ENCODE peak calls at places on chromosome 4, in six cellular contexts. X is fibroblast of the aortic adventitia, B is colonic mucosa, K is fibroblast of lung, J is lower lobe of right lung, P is BE2C. O is an unnamed sample.

GRCh38 chr4:74950200-74950599 is 17.3 kb downstream of the PARM1 start:
- DNase-seq in X (no peak), K (no peak), P (no peak), B (no peak), J (no peak), O (no peak)

GRCh38 chr4:94897023-94897422 is 139.3 kb downstream of the BMPR1B start:
- DNase-seq in B (no peak), K (no peak), X (no peak), P (peak; percentile 83), J (no peak), O (no peak)

GRCh38 chr4:120664851-120665250 is 257.7 kb downstream of the PRDM5 start:
- DNase-seq in X (no peak), K (no peak), P (no peak), B (no peak), J (no peak), O (no peak)

GRCh38 chr4:153318696-153319320 is 25.7 kb upstream of the MND1 start:
- DNase-seq in P (peak; percentile 43), K (peak; percentile 74), X (peak; percentile 73), B (no peak), J (no peak), O (no peak)

GRCh38 chr4:6658204-6658585 is 17.7 kb downstream of the MRFAP1 start:
- DNase-seq in X (no peak), K (no peak), B (no peak), P (no peak), J (no peak), O (no peak)

GRCh38 chr4:140296335-140296753 is 77.1 kb upstream of the SCOC start:
- DNase-seq in P (peak; percentile 56), J (no peak), B (peak; percentile 49), X (peak; percentile 95), K (peak; percentile 94), O (no peak)

GRCh38 chr4:172986114-172986513 is 182.5 kb upstream of the GALNT7 start:
- DNase-seq in X (no peak), P (no peak), B (no peak), J (no peak), K (no peak), O (no peak)

GRCh38 chr4:176385601-176386000 is 65.8 kb downstream of the SPCS3 start:
- DNase-seq in P (no peak), K (no peak), J (no peak), X (no peak), B (no peak), O (no peak)

GRCh38 chr4:102008711-102009110 is 218.2 kb downstream of the BANK1 start:
- DNase-seq in K (peak; percentile 58), J (no peak), B (no peak), P (no peak), X (peak; percentile 22), O (no peak)

GRCh38 chr4:924107-925096 is 7.7 kb downstream of the GAK start:
- DNase-seq in B (no peak), J (no peak), X (peak; percentile 59), K (no peak), P (no peak), O (no peak)

GRCh38 chr4:37988670-37989069 is 28.5 kb downstream of the PTTG2 start:
- DNase-seq in P (no peak), B (no peak), J (no peak), X (no peak), K (no peak), O (no peak)

GRCh38 chr4:86319390-86319789 is 40.5 kb downstream of the MAPK10 start:
- DNase-seq in P (no peak), J (no peak), B (no peak), X (no peak), K (no peak), O (no peak)

DNA sequence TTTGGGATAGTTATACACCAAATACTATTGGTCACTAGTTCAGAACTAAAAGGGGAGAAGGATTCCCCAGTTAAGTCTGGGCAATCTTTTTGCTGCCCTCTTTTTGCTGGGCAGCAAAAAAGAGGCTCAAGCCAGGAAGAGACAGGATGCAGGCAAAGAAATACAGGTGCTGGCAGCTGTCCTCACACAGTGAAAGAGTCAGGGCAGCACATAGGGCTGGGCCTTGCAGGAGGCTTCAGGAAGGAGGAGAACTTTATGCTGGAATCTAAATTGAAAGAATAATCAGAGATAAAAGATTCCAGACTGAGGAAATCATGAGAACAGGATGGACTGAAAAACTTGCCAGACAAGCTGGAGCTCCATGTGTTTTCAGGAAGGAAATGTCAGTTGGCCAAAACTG is 46.8 kb downstream of the PDGFC start:
- DNase-seq in J (no peak), K (no peak), X (peak; percentile 38), B (no peak), P (no peak), O (no peak)
- TF ChIP-seq CTCF in J (no peak), K (no peak), X (no peak), B (no peak), P (no peak), O (no peak)

GRCh38 chr4:40628888-40629287 is 776 bp downstream of the RBM47 start:
- DNase-seq in J (no peak), K (no peak), X (no peak), B (peak; percentile 36), P (no peak), O (no peak)

GRCh38 chr4:40627540-40627939 is 2.1 kb downstream of the RBM47 start:
- DNase-seq in X (no peak), B (no peak), K (no peak), J (no peak), P (no peak), O (no peak)

GRCh38 chr4:40626183-40626990 is 3.3 kb downstream of the RBM47 start:
- DNase-seq in B (peak; percentile 31), K (no peak), P (no peak), J (no peak), X (no peak), O (no peak)

GRCh38 chr4:40630335-40631021 is 814 bp upstream of the RBM47 start:
- DNase-seq in B (peak; percentile 93), X (no peak), P (no peak), J (peak; percentile 90), K (no peak), O (peak; percentile 44)

DNA sequence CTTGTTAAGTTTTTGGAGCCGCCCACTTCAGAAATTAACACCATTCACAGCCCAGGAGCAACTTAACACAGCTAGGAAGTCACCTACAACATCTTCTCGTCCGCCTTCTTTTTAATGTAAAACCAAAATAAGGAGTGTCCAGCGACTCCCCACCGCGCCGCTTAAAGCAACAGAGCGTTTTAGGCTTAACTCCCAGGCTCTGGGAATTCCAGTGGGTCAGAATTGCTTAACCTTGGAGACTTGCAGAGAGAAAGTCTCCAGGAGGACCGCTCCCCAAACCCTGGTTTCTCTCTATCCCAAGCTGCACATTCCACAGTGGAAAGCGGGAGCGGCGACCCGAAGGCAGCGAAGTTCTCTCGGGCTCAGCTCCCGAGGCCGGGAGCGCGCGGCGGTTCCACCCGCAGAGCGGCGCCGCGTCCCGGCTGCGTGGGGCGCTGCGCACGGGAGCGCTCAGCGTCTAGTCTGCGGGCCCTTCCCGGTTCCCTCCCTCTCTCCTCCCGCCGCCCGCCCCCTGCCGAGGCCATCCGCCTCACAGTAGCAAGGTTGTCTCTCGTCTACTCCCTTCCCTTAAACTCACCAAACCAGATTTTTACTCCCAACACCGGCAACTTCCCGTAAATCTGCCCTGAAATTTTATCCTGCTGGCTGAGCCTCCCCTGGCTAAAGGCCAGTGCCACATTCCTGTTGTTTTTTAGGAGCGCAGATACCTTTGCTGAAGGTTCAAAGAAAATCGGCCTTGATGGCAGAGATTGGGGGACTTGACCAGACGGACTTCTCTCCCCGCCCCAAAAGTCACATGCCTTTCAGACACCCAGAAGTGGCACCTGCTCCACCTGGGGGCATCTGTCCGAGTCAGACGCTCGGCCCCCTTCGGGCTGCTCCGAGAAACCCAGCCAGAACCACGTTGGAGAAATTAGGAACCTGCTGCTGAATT is at the start of gene RBM47:
- DNase-seq in K (peak; percentile 44), X (peak; percentile 68), B (peak; percentile 89), P (peak; percentile 34), J (peak; percentile 89), O (peak; percentile 52)
- TF ChIP-seq CTCF in K (no peak), X (no peak), B (no peak), P (no peak), J (peak; percentile 19), O (peak; percentile 27)

GRCh38 chr4:168183717-168184571 is 91.6 kb downstream of the ANXA10 start:
- DNase-seq in X (peak; percentile 68), K (peak; percentile 69), B (no peak), P (no peak), J (no peak), O (no peak)
- TF ChIP-seq CTCF in X (peak; percentile 72), K (peak; percentile 35), B (peak; percentile 56), P (peak; percentile 69), J (peak; percentile 44), O (peak; percentile 67)

DNA sequence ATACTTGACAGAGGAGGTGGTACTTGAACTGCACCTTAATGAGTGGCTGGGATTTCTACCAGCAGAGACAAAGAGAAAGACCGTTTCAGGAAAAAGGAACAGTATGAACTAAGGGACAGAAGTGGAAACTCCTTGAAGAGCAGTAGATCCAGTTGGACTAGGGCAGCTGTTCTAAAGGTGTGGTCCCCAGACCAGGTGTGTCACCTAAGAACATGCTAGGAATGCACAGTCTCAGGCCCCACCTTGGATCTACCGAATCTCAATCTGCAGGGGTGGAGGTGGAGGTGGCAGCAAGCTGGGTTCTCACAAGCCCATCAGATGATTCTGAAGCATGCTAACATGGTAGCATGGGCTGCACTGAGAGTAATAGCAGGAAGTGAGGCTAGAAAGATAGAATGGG is 22.3 kb downstream of the DAPP1 start:
- DNase-seq in J (no peak), P (no peak), X (no peak), B (no peak), K (no peak), O (no peak)
- TF ChIP-seq CTCF in J (no peak), P (no peak), X (no peak), B (no peak), K (no peak), O (no peak)

DNA sequence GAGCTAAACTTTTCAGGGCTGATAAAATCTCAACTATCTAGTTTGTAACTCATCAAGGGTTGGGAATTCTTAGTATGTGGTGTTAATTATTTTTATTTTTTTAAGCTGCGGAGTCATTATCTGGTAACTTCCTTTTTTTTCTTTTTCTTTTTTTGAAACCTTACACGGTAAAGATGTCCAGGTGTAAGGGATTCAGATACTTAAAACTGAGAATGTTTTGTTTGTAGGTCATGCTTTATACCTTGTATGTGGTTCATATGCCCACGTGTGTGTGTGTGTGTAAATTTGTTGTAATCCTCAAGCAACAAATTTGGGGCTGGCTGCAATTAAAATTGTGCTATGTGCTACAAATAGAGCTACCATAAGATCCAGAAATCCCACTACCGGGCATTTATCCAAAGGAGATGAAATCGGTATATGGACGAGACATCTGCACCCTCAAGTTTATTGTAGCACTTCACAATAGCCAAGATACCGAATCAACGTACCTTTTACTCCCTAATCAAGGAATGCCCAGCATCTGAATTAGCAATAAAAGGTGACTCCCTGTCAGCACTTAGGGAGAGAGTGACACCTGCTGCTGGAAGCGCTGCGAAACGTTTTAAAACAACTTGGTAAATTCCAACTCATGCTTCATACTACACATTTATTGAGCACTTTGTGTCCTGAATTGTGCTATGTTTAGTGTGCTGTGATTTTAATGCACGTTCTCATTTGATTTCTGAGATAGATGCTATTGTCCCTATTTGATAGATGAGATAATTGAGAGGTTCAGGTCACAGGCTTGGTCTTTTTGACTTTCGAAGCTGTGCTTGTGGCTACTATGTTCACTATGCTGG is 16.1 kb downstream of the MSMO1 start:
- DNase-seq in B (no peak), X (peak; percentile 20), J (no peak), K (no peak), P (no peak), O (no peak)
- TF ChIP-seq CTCF in B (no peak), X (peak; percentile 16), J (peak; percentile 34), K (no peak), P (peak; percentile 39), O (peak; percentile 48)